ENCODE peak calls at places on chromosomes 4 and X, in eight cellular contexts. I is cardiac muscle cell; F is heart right ventricle; L is CD8-positive, alpha-beta T cell; C is A549; B is stomach; E is pancreas; T is upper lobe of right lung. P is an unnamed sample.

GRCh38 chrX:36087366-36087765 is 167.8 kb downstream of the CFAP47 start:
- DNase-seq in I (no peak), F (no peak), L (no peak), C (no peak), B (no peak), E (no peak), T (no peak), P (no peak)

GRCh38 chrX:17740137-17741122 is 3.1 kb downstream of the SCML1 start:
- DNase-seq in I (no peak), F (no peak), L (no peak), C (no peak), B (no peak), E (no peak), T (no peak), P (no peak)

GRCh38 chrX:140274761-140275525 is 229.9 kb downstream of the SOX3 start:
- DNase-seq in I (no peak), F (no peak), L (no peak), C (no peak), B (no peak), E (no peak), T (no peak), P (no peak)

GRCh38 chr4:111649308-111649707 is 495.9 kb upstream of the FAM241A start:
- DNase-seq in I (no peak), F (no peak), L (no peak), C (no peak), B (no peak), E (no peak), T (no peak), P (no peak)

GRCh38 chr4:15002659-15003440 is 569 bp downstream of the CPEB2 start:
- DNase-seq in I (peak; percentile 88), F (peak; percentile 84), L (peak; percentile 89), C (peak; percentile 24), B (peak; percentile 83), E (peak; percentile 75), T (peak; percentile 92), P (peak; percentile 81)

GRCh38 chrX:5528057-5528456 is 700.6 kb downstream of the NLGN4X start:
- DNase-seq in I (no peak), F (no peak), L (no peak), C (no peak), B (no peak), E (no peak), T (no peak), P (no peak)

GRCh38 chr4:41212221-41213203 is 1.8 kb downstream of the APBB2 start:
- DNase-seq in I (peak; percentile 23), F (no peak), L (no peak), C (peak; percentile 62), B (peak; percentile 47), E (no peak), T (no peak), P (no peak)

GRCh38 chr4:48898733-48899431 is 7.7 kb downstream of the OCIAD2 start:
- DNase-seq in I (no peak), F (no peak), L (no peak), C (no peak), B (no peak), E (no peak), T (no peak), P (no peak)

DNA sequence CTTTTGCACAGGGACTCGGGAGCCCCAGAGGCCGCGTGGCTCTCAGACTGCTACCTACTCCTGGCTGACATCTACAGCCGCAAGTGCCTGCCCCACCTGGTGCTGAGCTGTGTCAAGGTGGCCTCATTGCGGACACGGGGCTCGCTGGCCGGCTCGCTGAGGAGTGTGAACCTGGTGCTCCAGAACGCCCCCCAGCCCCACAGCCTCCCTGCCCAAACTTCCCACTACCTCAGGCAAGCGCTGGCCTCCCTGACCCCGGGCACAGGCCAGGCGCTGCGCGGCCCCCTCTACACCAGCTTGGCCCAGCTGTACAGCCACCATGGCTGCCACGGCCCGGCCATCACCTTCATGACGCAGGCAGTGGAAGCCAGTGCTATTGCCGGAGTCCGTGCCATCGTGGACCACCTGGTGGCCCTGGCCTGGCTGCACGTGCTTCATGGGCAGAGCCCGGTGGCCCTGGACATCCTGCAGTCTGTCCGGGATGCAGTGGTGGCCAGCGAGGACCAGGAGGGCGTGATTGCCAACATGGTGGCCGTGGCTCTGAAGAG is 28.8 kb downstream of the SH3TC1 start:
- DNase-seq in I (no peak), F (no peak), L (no peak), C (no peak), B (no peak), E (peak; percentile 43), T (no peak), P (no peak)
- H3K27ac ChIP-seq in I (no peak overlapping the region), F (no peak overlapping the region), L (no peak overlapping the region), C (peak overlapping the region; percentile 84), B (peak overlapping the region; percentile 59), E (no peak overlapping the region), T (no peak overlapping the region), P (peak overlapping the region; percentile 59)

DNA sequence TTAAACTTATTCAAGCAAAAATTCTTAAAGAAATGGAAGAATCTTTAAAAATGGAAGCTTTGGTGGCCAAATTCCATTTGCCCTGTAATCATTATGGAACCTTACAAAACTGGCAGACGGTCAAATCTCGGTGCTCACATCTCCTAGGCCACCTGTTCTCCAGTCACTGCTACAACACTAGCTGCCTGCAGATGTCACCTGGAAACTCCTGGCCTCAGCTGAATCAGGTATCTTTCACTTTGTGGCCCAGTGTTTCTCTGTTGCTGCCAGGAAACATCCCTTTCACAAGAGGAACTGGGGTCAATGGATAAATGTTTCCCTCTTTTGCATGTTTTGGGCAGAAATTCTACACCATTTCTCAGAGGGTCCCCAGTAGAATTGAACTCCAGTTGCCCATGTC is 4.2 kb upstream of the CXCL3 start:
- DNase-seq in I (no peak), F (no peak), L (no peak), C (no peak), B (peak; percentile 34), E (no peak), T (no peak), P (peak; percentile 51)
- TF ChIP-seq CTCF in I (no peak), F (no peak), L (no peak), C (no peak), B (no peak), E (no peak), T (no peak), P (peak; percentile 34)

GRCh38 chr4:88720749-88721428 is 23.3 kb upstream of the NAP1L5 start:
- DNase-seq in I (no peak), F (no peak), L (no peak), C (no peak), B (no peak), E (no peak), T (no peak), P (peak; percentile 75)

GRCh38 chr4:88725143-88725542 is 27.5 kb upstream of the NAP1L5 start:
- DNase-seq in I (no peak), F (no peak), L (no peak), C (no peak), B (no peak), E (no peak), T (no peak), P (no peak)

GRCh38 chr4:88724406-88724805 is 26.8 kb upstream of the NAP1L5 start:
- DNase-seq in I (no peak), F (no peak), L (no peak), C (no peak), B (no peak), E (no peak), T (no peak), P (no peak)

GRCh38 chr4:88722276-88722780 is 24.7 kb upstream of the NAP1L5 start:
- DNase-seq in I (no peak), F (peak; percentile 47), L (no peak), C (no peak), B (no peak), E (no peak), T (no peak), P (no peak)

DNA sequence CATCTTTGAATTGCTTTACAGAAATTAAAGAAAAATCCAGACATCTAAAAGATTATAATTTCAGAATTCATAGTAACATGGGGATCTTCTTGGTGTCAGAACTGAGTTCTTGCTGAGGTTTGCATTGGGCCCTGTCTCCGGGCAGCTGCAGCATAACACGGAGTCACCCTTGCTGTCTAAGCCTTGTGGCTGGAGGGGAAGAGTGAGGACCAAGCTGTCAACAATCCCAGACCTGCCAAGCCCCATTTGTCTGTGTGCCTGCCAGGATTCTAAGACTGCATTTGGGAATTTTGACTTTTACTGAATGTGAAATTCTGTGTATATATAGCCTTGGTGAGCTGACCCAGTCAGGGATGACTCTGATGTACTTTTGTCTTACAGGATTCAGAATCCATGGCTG is 25.2 kb upstream of the NAP1L5 start:
- DNase-seq in I (no peak), F (peak; percentile 28), L (no peak), C (no peak), B (no peak), E (no peak), T (no peak), P (no peak)
- H3K4me1 ChIP-seq in I (no peaks in the 10 kb centered on the region), F (peaks cover 59% of the 10 kb centered on the region), L (no peaks in the 10 kb centered on the region), C (no peaks in the 10 kb centered on the region), B (no peaks in the 10 kb centered on the region), E (no peaks in the 10 kb centered on the region), T (no peaks in the 10 kb centered on the region), P (peaks cover 12% of the 10 kb centered on the region)

GRCh38 chrX:21700289-21700688 is 42.2 kb upstream of the KLHL34 start:
- DNase-seq in I (no peak), F (no peak), L (no peak), C (no peak), B (no peak), E (no peak), T (no peak), P (no peak)
- H3K27ac ChIP-seq in I (no peak overlapping the region), F (no peak overlapping the region), L (no peak overlapping the region), C (no peak overlapping the region), B (no peak overlapping the region), E (no peak overlapping the region), T (no peak overlapping the region), P (no peak overlapping the region)

GRCh38 chr4:153784300-153784699 is 4.6 kb downstream of the SFRP2 start:
- DNase-seq in I (no peak), F (no peak), L (no peak), C (no peak), B (no peak), E (no peak), T (no peak), P (no peak)

GRCh38 chr4:153788064-153788418 is 842 bp downstream of the SFRP2 start:
- DNase-seq in I (no peak), F (no peak), L (no peak), C (no peak), B (no peak), E (no peak), T (peak; percentile 57), P (no peak)

GRCh38 chr4:153787156-153787555 is 1.7 kb downstream of the SFRP2 start:
- DNase-seq in I (no peak), F (no peak), L (no peak), C (no peak), B (no peak), E (no peak), T (no peak), P (no peak)

GRCh38 chr4:153788419-153789276 is at the start of gene SFRP2:
- DNase-seq in I (peak; percentile 53), F (no peak), L (no peak), C (no peak), B (no peak), E (peak; percentile 26), T (peak; percentile 65), P (no peak)

GRCh38 chr4:153785830-153786721 is 2.8 kb downstream of the SFRP2 start:
- DNase-seq in I (peak; percentile 39), F (no peak), L (no peak), C (no peak), B (no peak), E (no peak), T (no peak), P (no peak)
- TF ChIP-seq CTCF in I (peak; percentile 45), F (peak; percentile 51), L (peak; percentile 58), C (peak; percentile 40), B (no peak), E (no peak), T (peak; percentile 38), P (peak; percentile 52)

P was measured in right lobe of liver.